ENCODE peak calls at places on chromosomes 5 and 9, in four cellular contexts. F, R, S and W are unnamed samples.

GRCh38 chr5:158639876-158640570 is 459.7 kb downstream of the EBF1 start:
- DNase-seq in F (no peak), R (no peak), S (no peak), W (no peak)

GRCh38 chr9:132201780-132202703 is 40.2 kb downstream of the NTNG2 start:
- DNase-seq in F (no peak), R (no peak), S (no peak), W (no peak)

GRCh38 chr5:109914906-109915305 is 225.2 kb downstream of the MAN2A1 start:
- DNase-seq in F (no peak), R (no peak), S (no peak), W (no peak)

GRCh38 chr9:969693-970309 is 6.7 kb upstream of the DMRT3 start:
- DNase-seq in F (no peak), R (no peak), S (no peak), W (no peak)

GRCh38 chr5:43073597-43074546 is 33.8 kb upstream of the ANXA2R start:
- DNase-seq in F (no peak), R (no peak), S (peak; percentile 68), W (peak; percentile 74)

GRCh38 chr5:84382363-84383295 is 2.1 kb downstream of the EDIL3 start:
- DNase-seq in F (peak; percentile 66), R (no peak), S (peak; percentile 79), W (no peak)

GRCh38 chr9:100426194-100426531 is 780 bp upstream of the MSANTD3 start:
- DNase-seq in F (no peak), R (no peak), S (no peak), W (no peak)

GRCh38 chr9:116275418-116276295 is 122.1 kb downstream of the PAPPA start:
- DNase-seq in F (no peak), R (no peak), S (no peak), W (no peak)

GRCh38 chr9:98485706-98486105 is 223.0 kb downstream of the GABBR2 start:
- DNase-seq in F (no peak), R (no peak), S (no peak), W (no peak)

GRCh38 chr9:125763373-125763772 is 16.2 kb downstream of the PBX3 start:
- DNase-seq in F (no peak), R (no peak), S (no peak), W (peak; percentile 55)

GRCh38 chr5:115553082-115553481 is 8.5 kb upstream of the FEM1C start:
- DNase-seq in F (no peak), R (no peak), S (no peak), W (no peak)

GRCh38 chr9:135939351-135940265 is 21.6 kb downstream of the UBAC1 start:
- DNase-seq in F (no peak), R (no peak), S (no peak), W (no peak)

GRCh38 chr5:92952243-92952642 is 628.8 kb downstream of the NR2F1-AS1 start:
- DNase-seq in F (no peak), R (no peak), S (no peak), W (no peak)

GRCh38 chr5:51997908-51998307 is 614.7 kb downstream of the ISL1 start:
- DNase-seq in F (no peak), R (no peak), S (no peak), W (no peak)

GRCh38 chr9:123360161-123361085 is 4.4 kb downstream of the CRB2 start:
- DNase-seq in F (no peak), R (no peak), S (peak; percentile 95), W (no peak)

GRCh38 chr5:149552761-149553160 is 1.5 kb upstream of the CSNK1A1 start:
- DNase-seq in F (no peak), R (no peak), S (no peak), W (no peak)

GRCh38 chr9:115396071-115396529 is 278.1 kb upstream of the TNC start:
- DNase-seq in F (no peak), R (no peak), S (no peak), W (no peak)

GRCh38 chr9:136219276-136219675 is 14.3 kb upstream of the LHX3 start:
- DNase-seq in F (no peak), R (peak; percentile 31), S (no peak), W (no peak)

GRCh38 chr9:125544988-125545651 is 161.9 kb downstream of the MAPKAP1 start:
- DNase-seq in F (no peak), R (no peak), S (no peak), W (peak; percentile 13)

GRCh38 chr9:36721846-36722588 is 149.3 kb downstream of the MELK start:
- DNase-seq in F (no peak), R (no peak), S (peak; percentile 62), W (peak; percentile 42)

GRCh38 chr5:140391312-140391711 is 10.3 kb upstream of the ANKHD1 start:
- DNase-seq in F (no peak), R (no peak), S (no peak), W (no peak)

GRCh38 chr9:130181645-130182044 is 9.4 kb downstream of the NCS1 start:
- DNase-seq in F (no peak), R (no peak), S (peak; percentile 91), W (no peak)

GRCh38 chr5:110884005-110884404 is 145.2 kb downstream of the SLC25A46 start:
- DNase-seq in F (no peak), R (no peak), S (no peak), W (no peak)